ENCODE peak calls at places on chromosomes 11 and 22, in five cellular contexts. F is H9, I is IMR-90, N is mesenchymal stem cell, U is neuronal stem cell. R is an unnamed sample.

GRCh38 chr22:44180706-44181032 is at the start of gene PARVG:
- DNase-seq in N (no peak), I (no peak), U (no peak), F (peak), R (peak)

GRCh38 chr11:12243511-12243910 is 133.1 kb downstream of the MICAL2 start:
- DNase-seq in U (no peak), F (no peak), N (no peak), I (no peak), R (peak)

GRCh38 chr22:21032843-21033688 is 705 bp upstream of the SLC7A4 start:
- DNase-seq in U (peak), I (no peak), F (no peak), N (no peak), R (peak)

GRCh38 chr11:38524945-38525344 is 1926.9 kb upstream of the RAG2 start:
- DNase-seq in U (no peak), I (no peak), F (no peak), N (no peak), R (no peak)

GRCh38 chr11:122696662-122697061 is 41.1 kb downstream of the UBASH3B start:
- DNase-seq in N (no peak), F (no peak), I (no peak), U (no peak), R (no peak)

GRCh38 chr22:36329217-36330078 is 58.3 kb downstream of the MYH9 start:
- DNase-seq in F (peak), I (peak), N (peak), U (peak), R (peak)

GRCh38 chr11:15800121-15800800 is 556.1 kb downstream of the SOX6 start:
- DNase-seq in F (no peak), U (no peak), N (peak), I (peak), R (peak)

GRCh38 chr22:44901301-44901700 is 108.5 kb downstream of the PHF21B start:
- DNase-seq in F (no peak), I (peak), N (peak), U (no peak), R (no peak)

GRCh38 chr22:43847376-43848289 is 14.7 kb downstream of the SULT4A1 start:
- DNase-seq in U (no peak), I (no peak), F (peak), N (no peak), R (no peak)

GRCh38 chr11:32385998-32386397 is 49.3 kb downstream of the WT1 start:
- DNase-seq in F (peak), I (peak), N (peak), U (peak), R (peak)

GRCh38 chr22:28341001-28341400 is 338.6 kb downstream of the TTC28 start:
- DNase-seq in I (peak), N (no peak), F (no peak), U (no peak), R (no peak)

GRCh38 chr11:131767421-131767820 is 397.0 kb downstream of the NTM start:
- DNase-seq in I (peak), F (no peak), U (no peak), N (peak), R (no peak)

GRCh38 chr11:93993747-93994146 is 27.4 kb upstream of the HEPHL1 start:
- DNase-seq in N (no peak), U (no peak), I (no peak), F (no peak), R (no peak)

GRCh38 chr11:122917311-122917710 is 34.8 kb downstream of the JHY start:
- DNase-seq in F (no peak), U (no peak), N (no peak), I (peak), R (no peak)

GRCh38 chr11:121757480-121758125 is 304.8 kb upstream of the SORL1-AS1 start:
- DNase-seq in F (no peak), I (no peak), U (no peak), N (no peak), R (no peak)

GRCh38 chr11:124329787-124330478 is 9.9 kb upstream of the OR8D2 start:
- DNase-seq in I (peak), N (peak), F (no peak), U (no peak), R (no peak)

GRCh38 chr11:18264677-18265542 is 1.2 kb upstream of the SAA1 start:
- DNase-seq in F (no peak), U (no peak), I (no peak), N (no peak), R (no peak)

GRCh38 chr22:39808087-39808486 is 85.5 kb downstream of the ENTHD1 start:
- DNase-seq in F (peak), N (no peak), U (no peak), I (peak), R (peak)

GRCh38 chr22:39805117-39805516 is 88.4 kb downstream of the ENTHD1 start:
- DNase-seq in U (no peak), I (no peak), F (no peak), N (no peak), R (no peak)

GRCh38 chr22:39800790-39801540 is 92.6 kb downstream of the ENTHD1 start:
- DNase-seq in U (no peak), I (no peak), N (no peak), F (no peak), R (no peak)

GRCh38 chr22:39797528-39798147 is 95.9 kb downstream of the ENTHD1 start:
- DNase-seq in I (no peak), N (no peak), U (no peak), F (no peak), R (no peak)

DNA sequence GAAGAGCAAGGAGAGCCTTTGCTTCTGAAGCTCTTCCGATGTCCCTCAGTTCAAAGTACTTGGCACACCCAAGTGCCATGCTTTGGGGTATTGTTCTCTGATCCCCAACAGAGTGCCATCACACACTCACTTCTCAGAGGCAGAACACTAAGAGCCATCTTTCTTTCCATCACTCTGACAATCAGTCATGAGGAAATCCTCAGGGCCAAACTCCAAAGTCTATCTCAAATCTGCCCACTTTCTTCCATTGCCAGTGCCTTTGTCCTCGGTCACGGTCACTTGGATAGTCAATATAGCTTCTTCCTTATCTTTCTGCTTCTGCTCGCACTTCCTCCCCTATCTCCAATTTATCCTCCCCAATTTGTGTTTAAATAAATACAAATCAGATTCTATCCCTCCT is 90.9 kb downstream of the ENTHD1 start:
- DNase-seq in I (no peak), U (no peak), N (no peak), F (no peak), R (no peak)
- H2AFZ ChIP-seq in I (no peak), U (no peak), N (no peak), F (no peak), R (no peak)

GRCh38 chr11:64025205-64025604 is 10.5 kb upstream of the FLRT1 start:
- DNase-seq in I (no peak), U (no peak), F (peak), N (no peak), R (no peak)
- H2BK120ac ChIP-seq in I (no peak), U (no peak), F (no peak), N (no peak), R (no peak)

GRCh38 chr22:42716221-42716620 is 4.4 kb downstream of the A4GALT start:
- DNase-seq in N (no peak), U (no peak), I (no peak), F (no peak), R (no peak)
- H3K27ac ChIP-seq in N (peak), U (no peak), I (no peak), F (no peak), R (no peak)

DNA sequence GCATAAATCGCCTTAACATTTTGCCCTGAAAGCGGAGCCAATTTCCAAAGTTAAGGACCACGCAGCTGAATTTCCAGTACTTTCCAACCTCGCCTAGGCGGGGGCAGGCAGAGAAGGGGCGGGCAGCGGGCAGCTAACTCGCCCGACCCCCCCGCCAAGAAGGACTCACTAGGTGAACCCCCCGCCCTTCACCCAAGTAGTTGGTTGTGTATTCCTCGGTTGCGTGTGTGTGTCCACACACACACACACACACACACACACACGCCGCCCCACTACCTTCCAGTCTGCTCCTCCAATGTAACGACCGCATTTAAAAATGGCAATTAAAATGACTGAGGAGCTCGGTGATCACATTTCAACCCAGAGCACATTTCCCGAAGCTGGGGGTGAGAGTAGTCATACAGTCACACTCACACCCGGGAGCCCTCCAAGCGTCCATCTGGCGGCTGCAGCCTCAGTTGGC is 1.4 kb downstream of the TENM4 start:
- DNase-seq in U (no peak), I (peak), F (no peak), N (peak), R (no peak)
- H2AFZ ChIP-seq in U (peak), I (peak), F (no peak), N (no peak), R (peak)

GRCh38 chr11:75320046-75320618 is 31.3 kb downstream of the ARRB1 start:
- DNase-seq in N (no peak), F (no peak), U (no peak), I (no peak), R (no peak)
- H2BK120ac ChIP-seq in N (no peak), F (no peak), U (no peak), I (no peak), R (no peak)

GRCh38 chr11:67582026-67582425 is 1.6 kb upstream of the GSTP1 start:
- DNase-seq in U (no peak), F (no peak), N (no peak), I (no peak), R (no peak)
- H3K27ac ChIP-seq in U (no peak), F (no peak), N (no peak), I (no peak), R (no peak)

DNA sequence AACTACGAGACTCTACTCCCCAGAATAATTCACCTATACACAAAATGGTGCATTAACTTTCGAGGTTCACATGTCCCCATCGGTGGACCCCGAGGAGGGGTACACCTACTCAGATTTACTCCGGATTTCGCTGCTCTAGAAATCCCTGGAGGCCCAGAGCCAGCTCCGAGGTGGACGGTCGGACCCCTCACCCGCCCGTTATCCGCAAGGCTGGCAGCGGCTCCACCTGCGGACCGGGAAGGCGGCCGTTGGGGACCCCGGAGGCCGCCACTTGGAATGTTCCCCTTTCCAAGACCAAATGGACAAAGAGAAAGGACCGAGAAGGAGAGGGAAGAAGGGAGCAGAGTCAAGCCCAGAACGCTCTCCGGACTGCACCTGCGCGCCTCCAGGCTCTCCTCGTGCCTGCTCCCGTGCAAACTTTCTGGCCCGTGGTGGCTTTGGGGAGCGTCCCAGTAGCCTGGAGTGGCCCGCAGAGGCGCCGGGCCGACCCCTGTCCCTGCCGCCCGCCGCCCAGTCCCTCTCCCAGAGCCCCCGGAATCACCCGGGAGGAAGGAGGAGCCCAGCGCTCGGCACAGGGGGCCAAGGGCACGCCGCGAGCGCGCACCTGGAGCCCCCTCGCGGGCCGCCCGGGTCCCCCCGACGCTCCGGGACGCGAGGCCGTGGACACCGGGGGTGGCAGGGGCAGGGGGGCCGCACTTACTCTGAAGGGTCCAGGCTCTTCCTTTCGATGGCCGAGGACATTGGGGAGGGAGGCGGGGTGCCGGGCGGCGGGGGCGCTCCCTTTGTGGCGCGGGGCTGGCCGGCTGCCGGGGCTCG is 23.0 kb downstream of the LMO2 start:
- DNase-seq in N (no peak), I (no peak), U (no peak), F (peak), R (no peak)
- H2AFZ ChIP-seq in N (no peak), I (no peak), U (peak), F (no peak), R (no peak)

DNA sequence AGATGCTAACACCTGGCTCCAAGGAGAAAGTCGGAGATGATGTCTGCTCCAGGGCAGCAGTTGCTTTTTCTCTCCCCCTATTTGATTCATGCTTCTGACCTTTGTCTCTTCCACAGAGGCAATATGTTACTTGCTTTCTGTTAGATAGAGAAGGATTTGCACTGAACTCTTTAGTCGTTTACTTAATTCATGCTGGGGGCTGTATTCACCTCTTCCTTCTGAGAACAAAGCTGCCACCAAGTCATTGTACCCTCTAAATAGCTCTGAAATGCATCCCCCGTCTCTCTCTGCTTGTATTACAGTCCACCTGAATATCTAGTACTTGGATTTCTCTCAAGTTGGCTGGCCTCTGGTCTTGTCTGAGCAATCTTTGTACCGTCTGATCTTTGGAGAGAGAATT is 187.5 kb downstream of the MYO18B start:
- DNase-seq in N (no peak), F (no peak), I (no peak), U (no peak), R (no peak)
- H2BK120ac ChIP-seq in N (no peak), F (no peak), I (no peak), U (no peak), R (no peak)

DNA sequence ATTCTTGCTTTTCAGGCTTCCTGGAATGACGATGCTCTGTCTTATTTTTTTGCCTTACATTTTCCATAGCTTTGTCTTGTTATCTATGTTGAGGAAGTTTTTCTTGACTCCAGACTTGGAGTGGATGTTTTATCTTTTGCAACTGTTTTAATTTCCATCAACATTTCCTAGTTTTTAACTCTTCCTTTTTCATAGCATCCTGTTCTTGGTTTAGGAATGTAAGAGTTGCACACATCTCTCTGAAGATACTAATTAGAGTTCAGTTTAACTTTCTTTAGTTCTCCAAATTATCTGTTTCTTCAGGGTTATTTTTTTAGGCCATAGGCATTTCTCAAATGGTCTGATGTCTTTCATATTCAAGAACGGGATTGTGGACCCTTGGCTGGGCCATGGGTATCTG is 10.4 kb downstream of the CLDN5 start:
- DNase-seq in N (no peak), U (no peak), I (no peak), F (no peak), R (no peak)
- H3K27ac ChIP-seq in N (no peak), U (no peak), I (no peak), F (no peak), R (no peak)

GRCh38 chr11:1844221-1845094 is 5.7 kb downstream of the TNNI2 start:
- DNase-seq in F (no peak), N (peak), U (no peak), I (no peak), R (peak)
- H2AFZ ChIP-seq in F (no peak), N (peak), U (peak), I (no peak), R (no peak)

R was measured in trophoblast cell.